ENCODE peak calls at places on chromosomes 4 and X, in seven cellular contexts. J is HCT116, R is HepG2, L is K562, W is SK-N-SH, C is Panc1, Y is H1. G is an unnamed sample.

GRCh38 chr4:180057891-180058643 is 2185.1 kb upstream of the TENM3 start:
- DNase-seq in Y (no peak), W (peak), L (no peak), R (no peak), C (no peak), J (no peak), G (no peak)

GRCh38 chrX:70096052-70096451 is 33.8 kb downstream of the OTUD6A start:
- DNase-seq in W (no peak), J (peak), Y (no peak), C (no peak), L (peak), R (peak), G (no peak)

GRCh38 chr4:124970011-124970410 is 257.5 kb upstream of the ANKRD50 start:
- DNase-seq in C (no peak), Y (no peak), W (no peak), R (no peak), L (no peak), J (no peak), G (no peak)

GRCh38 chrX:77442728-77443127 is 4.5 kb upstream of the FGF16 start:
- DNase-seq in R (peak), C (no peak), W (no peak), J (peak), Y (no peak), L (no peak), G (no peak)

GRCh38 chr4:174358823-174359222 is 75.1 kb downstream of the CEP44 start:
- DNase-seq in Y (no peak), R (no peak), L (no peak), C (no peak), J (peak), W (no peak), G (peak)

GRCh38 chr4:41212221-41213203 is 1.8 kb downstream of the APBB2 start:
- DNase-seq in R (peak), J (no peak), L (no peak), Y (no peak), W (peak), C (peak), G (peak)

GRCh38 chr4:188680004-188680666 is 540.9 kb downstream of the TRIML1 start:
- DNase-seq in J (no peak), C (no peak), W (no peak), L (no peak), R (no peak), Y (no peak), G (no peak)

GRCh38 chr4:140085062-140085622 is 68.8 kb downstream of the MAML3 start:
- DNase-seq in W (no peak), R (no peak), C (no peak), J (no peak), Y (no peak), L (no peak), G (no peak)

GRCh38 chrX:1475881-1476280 is 23.2 kb upstream of the ASMTL start:
- DNase-seq in C (no peak), Y (no peak), W (no peak), J (no peak), R (no peak), L (no peak), G (no peak)

GRCh38 chrX:28120076-28120475 is 138.8 kb upstream of the DCAF8L1 start:
- DNase-seq in C (no peak), J (peak), W (no peak), R (no peak), L (no peak), Y (no peak), G (no peak)

GRCh38 chr4:139808381-139809206 is 143.0 kb downstream of the MGST2 start:
- DNase-seq in J (no peak), Y (no peak), L (no peak), W (no peak), C (no peak), R (peak), G (no peak)

GRCh38 chr4:26252349-26252748 is 68.5 kb upstream of the RBPJ start:
- DNase-seq in L (no peak), W (no peak), C (no peak), R (peak), J (peak), Y (no peak), G (peak)

GRCh38 chrX:136162827-136163427 is 15.6 kb downstream of the FHL1 start:
- DNase-seq in W (peak), L (peak), C (peak), Y (no peak), J (peak), R (peak), G (no peak)

GRCh38 chr4:8079916-8080753 is 78.5 kb downstream of the ABLIM2 start:
- DNase-seq in W (no peak), C (no peak), J (no peak), Y (no peak), R (no peak), L (no peak), G (no peak)

GRCh38 chr4:3217771-3218170 is 31.2 kb upstream of the MSANTD1 start:
- DNase-seq in Y (no peak), J (no peak), C (no peak), R (no peak), W (no peak), L (no peak), G (no peak)

GRCh38 chr4:144710526-144710912 is 64.6 kb downstream of the HHIP start:
- DNase-seq in W (no peak), R (no peak), C (no peak), J (no peak), L (no peak), Y (no peak), G (no peak)

GRCh38 chr4:137307806-137308205 is 224.5 kb downstream of the PCDH18 start:
- DNase-seq in L (no peak), J (no peak), R (no peak), Y (no peak), C (no peak), W (no peak), G (no peak)

GRCh38 chr4:56626963-56627362 is 54.1 kb downstream of the HOPX start:
- DNase-seq in R (peak), Y (no peak), J (no peak), W (no peak), C (no peak), L (no peak), G (no peak)
- TF ChIP-seq SIN3A in R (no peak), Y (no peak), J (no peak), W (no peak), C (no peak), L (no peak), G (no peak)

DNA sequence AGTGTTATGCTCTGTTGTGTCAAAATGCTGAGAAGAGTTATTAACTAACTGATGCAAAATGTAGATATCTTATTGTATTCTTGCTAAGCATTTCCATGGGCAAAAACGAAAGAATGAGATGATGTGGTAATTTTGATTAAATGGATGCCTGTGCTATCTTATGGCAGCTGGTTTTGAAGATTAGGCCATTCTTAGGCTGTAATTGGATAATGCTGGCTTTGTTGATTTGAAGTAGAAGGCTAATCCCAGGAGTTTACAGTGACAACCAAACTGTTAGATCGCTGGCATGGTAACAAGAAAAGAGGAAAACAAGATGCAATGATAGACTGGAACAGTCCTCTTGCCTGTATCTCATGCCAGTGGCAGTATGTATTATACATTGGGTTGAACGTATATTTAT is 74.1 kb upstream of the WDR44 start:
- DNase-seq in L (no peak), J (no peak), C (no peak), Y (no peak), W (peak), R (no peak), G (no peak)
- TF ChIP-seq SIN3A in L (no peak), J (no peak), C (no peak), Y (no peak), W (no peak), R (no peak), G (no peak)

GRCh38 chrX:153706799-153707198 is 17.4 kb downstream of the BCAP31 start:
- DNase-seq in W (no peak), J (no peak), C (no peak), L (no peak), Y (no peak), R (no peak), G (no peak)

GRCh38 chrX:153707406-153707805 is 16.8 kb downstream of the BCAP31 start:
- DNase-seq in C (no peak), W (no peak), R (no peak), J (no peak), Y (no peak), L (no peak), G (no peak)

GRCh38 chrX:153709726-153710674 is 14.2 kb downstream of the BCAP31 start:
- DNase-seq in J (no peak), R (no peak), W (no peak), L (no peak), C (no peak), Y (no peak), G (no peak)

GRCh38 chrX:153704021-153704526 is 16.3 kb downstream of the SLC6A8 start:
- DNase-seq in J (no peak), C (no peak), Y (no peak), R (no peak), L (no peak), W (no peak), G (no peak)

DNA sequence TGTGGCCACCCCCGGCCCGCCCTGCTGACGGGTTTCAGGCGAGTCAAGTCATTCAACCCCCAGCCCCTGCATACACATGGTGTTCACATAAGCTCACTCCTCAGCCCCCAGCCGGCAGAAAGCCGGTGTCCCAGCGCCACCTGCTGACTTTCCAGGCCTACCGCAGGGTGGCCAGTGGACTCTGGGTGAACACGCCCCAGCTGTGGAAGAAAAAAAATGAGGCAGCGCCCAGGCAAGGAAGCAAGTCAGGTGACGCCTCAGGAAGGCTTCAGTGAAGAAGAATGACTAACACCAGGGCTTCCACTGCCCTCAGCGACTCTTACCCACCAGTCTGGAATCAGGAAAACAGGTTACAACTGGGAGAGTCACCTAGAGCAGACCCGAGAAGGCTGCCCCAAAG is 15.8 kb downstream of the BCAP31 start:
- DNase-seq in W (peak), J (no peak), C (no peak), L (peak), R (peak), Y (no peak), G (no peak)
- TF ChIP-seq SIN3A in W (no peak), J (no peak), C (no peak), L (no peak), R (no peak), Y (no peak), G (no peak)

DNA sequence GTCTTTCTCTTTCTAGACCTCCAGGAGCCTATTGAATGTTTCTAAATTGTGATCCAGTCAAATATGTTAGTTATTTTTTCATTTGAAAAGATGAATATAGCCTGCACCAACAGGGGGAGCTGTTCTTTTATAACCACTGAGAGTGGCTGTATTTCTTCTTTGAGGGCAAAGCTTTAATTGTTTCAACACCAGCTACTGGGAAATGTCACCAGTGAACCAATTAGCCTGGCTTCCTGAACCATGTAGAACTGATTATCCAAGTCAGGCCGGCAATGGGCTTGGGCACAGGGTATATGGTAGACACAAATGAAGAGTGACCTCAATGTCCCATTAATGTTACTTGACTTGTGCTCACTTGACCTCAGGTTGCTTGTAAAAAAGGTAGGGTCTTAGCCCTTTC is 4.8 kb upstream of the DAPP1 start:
- DNase-seq in W (no peak), L (peak), R (peak), C (peak), J (peak), Y (no peak), G (no peak)
- TF ChIP-seq SIN3A in W (no peak), L (no peak), R (no peak), C (no peak), J (no peak), Y (no peak), G (no peak)

GRCh38 chrX:38055170-38055847 is 49.0 kb downstream of the SYTL5 start:
- DNase-seq in R (no peak), L (no peak), Y (no peak), C (no peak), J (no peak), W (no peak), G (peak)
- TF ChIP-seq SIN3A in R (no peak), L (no peak), Y (no peak), C (no peak), J (no peak), W (no peak), G (no peak)

GRCh38 chr4:167171928-167172327 is 62.4 kb downstream of the SPOCK3 start:
- DNase-seq in C (no peak), R (no peak), J (no peak), W (no peak), L (no peak), Y (no peak), G (no peak)
- TF ChIP-seq SIN3A in C (no peak), R (no peak), J (no peak), W (no peak), L (no peak), Y (no peak), G (no peak)

G was measured in GM12878.